ENCODE peak calls at places on chromosomes 2 and 18, in five cellular contexts. G is endodermal cell, I is T-cell, W is astrocyte of the spinal cord, B is substantia nigra. X is an unnamed sample.

GRCh38 chr2:152694161-152694661 is 23.1 kb downstream of the PRPF40A start:
- DNase-seq in I (no peak), B (no peak), W (peak; percentile 81), G (no peak), X (peak; percentile 13)

GRCh38 chr2:202965810-202966454 is 48.7 kb upstream of the NBEAL1 start:
- DNase-seq in B (no peak), W (peak; percentile 68), I (no peak), G (peak; percentile 62), X (no peak)

GRCh38 chr2:241676665-241677064 is 9.9 kb downstream of the DTYMK start:
- DNase-seq in I (no peak), B (no peak), G (no peak), W (no peak), X (no peak)

GRCh38 chr2:146363731-146364130 is 1481.1 kb upstream of the ACVR2A start:
- DNase-seq in B (no peak), I (no peak), G (no peak), W (no peak), X (no peak)

GRCh38 chr2:234763051-234763909 is 188.5 kb upstream of the SH3BP4 start:
- DNase-seq in W (peak; percentile 82), I (no peak), B (no peak), G (no peak), X (no peak)

GRCh38 chr2:55093381-55093780 is 43.1 kb upstream of the RTN4 start:
- DNase-seq in W (peak; percentile 70), I (no peak), G (no peak), B (no peak), X (no peak)

GRCh38 chr2:219525533-219526232 is 11.4 kb downstream of the ASIC4 start:
- DNase-seq in I (no peak), G (peak; percentile 89), B (no peak), W (no peak), X (no peak)

GRCh38 chr18:69981948-69982347 is 34.3 kb upstream of the CD226 start:
- DNase-seq in G (no peak), I (no peak), W (no peak), B (no peak), X (no peak)

GRCh38 chr2:215171151-215171550 is 32.7 kb upstream of the ABCA12 start:
- DNase-seq in G (no peak), B (no peak), I (no peak), W (peak; percentile 3), X (no peak)

GRCh38 chr2:240358821-240359342 is 76.6 kb upstream of the GPC1 start:
- DNase-seq in W (no peak), I (no peak), G (no peak), B (no peak), X (no peak)

GRCh38 chr2:123363076-123363475 is 662.0 kb upstream of the CNTNAP5 start:
- DNase-seq in B (no peak), G (no peak), W (no peak), I (no peak), X (no peak)

GRCh38 chr2:150191349-150191748 is 296.1 kb downstream of the RND3 start:
- DNase-seq in W (peak; percentile 80), B (no peak), G (no peak), I (no peak), X (no peak)

GRCh38 chr2:20148841-20149702 is 75.9 kb downstream of the SDC1 start:
- DNase-seq in W (peak; percentile 92), I (no peak), B (no peak), G (no peak), X (no peak)

GRCh38 chr2:86017901-86018896 is 87.5 kb downstream of the POLR1A start:
- DNase-seq in W (no peak), G (no peak), I (no peak), B (no peak), X (no peak)

GRCh38 chr2:72011356-72011661 is 136.4 kb downstream of the CYP26B1 start:
- DNase-seq in G (no peak), I (no peak), W (no peak), B (no peak), X (no peak)

GRCh38 chr2:233892793-233893192 is 24.4 kb upstream of the TRPM8 start:
- DNase-seq in B (no peak), W (no peak), I (no peak), G (no peak), X (no peak)

GRCh38 chr2:134470561-134471168 is 216.8 kb downstream of the MGAT5 start:
- DNase-seq in W (no peak), B (no peak), G (no peak), I (no peak), X (no peak)

GRCh38 chr2:30771200-30771599 is 36.0 kb downstream of the CAPN13 start:
- DNase-seq in I (no peak), G (peak; percentile 22), W (no peak), B (no peak), X (no peak)

GRCh38 chr18:48310999-48311398 is 98.2 kb downstream of the ZBTB7C start:
- DNase-seq in I (no peak), B (no peak), G (no peak), W (no peak), X (no peak)

GRCh38 chr2:222915092-222915957 is 54.5 kb downstream of the ACSL3 start:
- DNase-seq in W (peak; percentile 45), I (no peak), B (no peak), G (no peak), X (no peak)

GRCh38 chr2:33051586-33052385 is 105.0 kb downstream of the LTBP1 start:
- DNase-seq in B (no peak), I (no peak), W (peak; percentile 47), G (no peak), X (no peak)

GRCh38 chr18:76452357-76452756 is 42.7 kb downstream of the ZNF516 start:
- DNase-seq in B (no peak), G (peak; percentile 40), W (peak; percentile 75), I (no peak), X (no peak)

GRCh38 chr2:11867926-11868325 is 121.5 kb downstream of the LPIN1 start:
- DNase-seq in G (peak; percentile 22), W (no peak), B (no peak), I (no peak), X (no peak)

GRCh38 chr2:137888845-137889244 is 75.4 kb upstream of the HNMT start:
- DNase-seq in B (no peak), I (no peak), W (peak; percentile 22), G (peak; percentile 90), X (no peak)

GRCh38 chr2:179263460-179264237 is 983 bp downstream of the SESTD1 start:
- DNase-seq in W (peak; percentile 57), B (peak; percentile 30), I (no peak), G (peak; percentile 64), X (peak; percentile 8)

GRCh38 chr2:47272905-47273758 is 118.0 kb upstream of the STPG4 start:
- DNase-seq in G (no peak), I (no peak), B (no peak), W (no peak), X (no peak)

GRCh38 chr2:13669607-13670006 is 952.9 kb downstream of the TRIB2 start:
- DNase-seq in B (no peak), I (no peak), G (no peak), W (no peak), X (no peak)

GRCh38 chr2:168136392-168136977 is 110.9 kb downstream of the STK39 start:
- DNase-seq in B (no peak), W (peak; percentile 59), I (no peak), G (no peak), X (no peak)

GRCh38 chr2:181311841-181312240 is 145.3 kb upstream of the ITGA4 start:
- DNase-seq in B (no peak), G (no peak), W (no peak), I (no peak), X (no peak)

GRCh38 chr2:131121464-131121863 is 16.3 kb downstream of the PLEKHB2 start:
- DNase-seq in B (no peak), G (no peak), I (no peak), W (no peak), X (no peak)

GRCh38 chr18:79275992-79276391 is 119.7 kb upstream of the NFATC1 start:
- DNase-seq in B (no peak), W (no peak), G (no peak), I (no peak), X (no peak)

GRCh38 chr2:223594259-223594658 is 7.9 kb downstream of the SCG2 start:
- DNase-seq in W (no peak), B (no peak), I (no peak), G (no peak), X (no peak)

GRCh38 chr2:17821535-17822451 is 5.5 kb downstream of the MSGN1 start:
- DNase-seq in I (no peak), G (peak; percentile 62), W (no peak), B (no peak), X (no peak)

GRCh38 chr18:75244336-75244735 is 33.7 kb downstream of the TSHZ1 start:
- DNase-seq in W (peak; percentile 12), G (peak; percentile 83), I (no peak), B (no peak), X (peak; percentile 40)

GRCh38 chr2:167678158-167678557 is 569.2 kb downstream of the STK39 start:
- DNase-seq in W (no peak), B (no peak), I (no peak), G (no peak), X (no peak)

GRCh38 chr2:118858485-118859156 is 11.2 kb upstream of the EN1 start:
- DNase-seq in G (peak; percentile 81), W (no peak), B (no peak), I (no peak), X (no peak)